ENCODE peak calls at places on chromosomes 3 and 15, in nine cellular contexts. U, F, G, B, R, A, C, O and W are unnamed samples.

GRCh38 chr3:194375473-194375872 is 5.9 kb upstream of the LRRC15 start:
- DNase-seq in U (no peak), F (no peak), G (no peak), B (no peak), R (no peak), A (no peak), C (no peak), O (no peak), W (no peak)

GRCh38 chr3:183579967-183580720 is 24.6 kb upstream of the KLHL6 start:
- DNase-seq in U (no peak), F (no peak), G (peak), B (no peak), R (no peak), A (no peak), C (peak), O (no peak), W (no peak)

GRCh38 chr3:79286882-79287281 is 480.9 kb downstream of the ROBO1 start:
- DNase-seq in U (no peak), F (no peak), G (no peak), B (no peak), R (no peak), A (no peak), C (no peak), O (no peak), W (no peak)

GRCh38 chr15:43225201-43225949 is 4.6 kb upstream of the EPB42 start:
- DNase-seq in U (no peak), F (peak), G (peak), B (no peak), R (peak), A (peak), C (peak), O (no peak), W (no peak)

GRCh38 chr3:53671192-53672021 is 174.8 kb downstream of the CHDH start:
- DNase-seq in U (no peak), F (no peak), G (no peak), B (peak), R (no peak), A (no peak), C (no peak), O (no peak), W (no peak)

GRCh38 chr3:106610362-106610997 is 741.7 kb upstream of the CBLB start:
- DNase-seq in U (no peak), F (no peak), G (no peak), B (no peak), R (no peak), A (no peak), C (peak), O (no peak), W (no peak)

GRCh38 chr3:126685041-126685440 is 19.0 kb upstream of the CHCHD6 start:
- DNase-seq in U (no peak), F (no peak), G (no peak), B (no peak), R (no peak), A (no peak), C (peak), O (no peak), W (no peak)

GRCh38 chr3:142953443-142953842 is 10.0 kb downstream of the PAQR9 start:
- DNase-seq in U (no peak), F (no peak), G (no peak), B (peak), R (no peak), A (no peak), C (no peak), O (no peak), W (no peak)

GRCh38 chr15:80106051-80106450 is 46.6 kb downstream of the ZFAND6 start:
- DNase-seq in U (no peak), F (no peak), G (no peak), B (no peak), R (no peak), A (no peak), C (peak), O (no peak), W (no peak)

GRCh38 chr3:177459397-177459796 is 262.1 kb upstream of the TBL1XR1 start:
- DNase-seq in U (no peak), F (no peak), G (peak), B (no peak), R (no peak), A (no peak), C (peak), O (no peak), W (no peak)

GRCh38 chr15:77892335-77892734 is 185.2 kb downstream of the TBC1D2B start:
- DNase-seq in U (no peak), F (no peak), G (no peak), B (no peak), R (no peak), A (no peak), C (no peak), O (peak), W (no peak)

GRCh38 chr15:32657198-32657886 is 15.8 kb downstream of the SCG5 start:
- DNase-seq in U (no peak), F (no peak), G (no peak), B (peak), R (no peak), A (no peak), C (no peak), O (no peak), W (no peak)

GRCh38 chr3:158909870-158910269 is 108.0 kb downstream of the MFSD1 start:
- DNase-seq in U (no peak), F (no peak), G (no peak), B (peak), R (no peak), A (no peak), C (no peak), O (no peak), W (no peak)

GRCh38 chr3:194487289-194488006 is 646 bp upstream of the ATP13A3 start:
- DNase-seq in U (peak), F (peak), G (peak), B (peak), R (no peak), A (no peak), C (no peak), O (peak), W (no peak)

GRCh38 chr3:120209425-120209824 is 75.6 kb downstream of the GPR156 start:
- DNase-seq in U (no peak), F (no peak), G (no peak), B (no peak), R (no peak), A (no peak), C (no peak), O (no peak), W (no peak)

GRCh38 chr3:56980798-56981390 is 79.6 kb upstream of the SPATA12 start:
- DNase-seq in U (peak), F (no peak), G (no peak), B (no peak), R (no peak), A (no peak), C (peak), O (peak), W (no peak)

GRCh38 chr15:98177950-98178848 is 217.7 kb downstream of the ARRDC4 start:
- DNase-seq in U (no peak), F (no peak), G (peak), B (no peak), R (peak), A (peak), C (peak), O (no peak), W (peak)

GRCh38 chr3:132790806-132791205 is 68.6 kb upstream of the NPHP3 start:
- DNase-seq in U (no peak), F (no peak), G (no peak), B (no peak), R (no peak), A (no peak), C (no peak), O (no peak), W (no peak)

GRCh38 chr15:25715536-25716413 is 147.4 kb downstream of the ATP10A start:
- DNase-seq in U (no peak), F (no peak), G (no peak), B (no peak), R (no peak), A (no peak), C (no peak), O (no peak), W (no peak)

GRCh38 chr3:73324203-73325155 is 263.0 kb downstream of the EBLN2 start:
- DNase-seq in U (no peak), F (no peak), G (no peak), B (no peak), R (no peak), A (no peak), C (peak), O (no peak), W (no peak)

GRCh38 chr3:96657710-96658109 is 156.7 kb upstream of the EPHA6 start:
- DNase-seq in U (no peak), F (no peak), G (no peak), B (no peak), R (no peak), A (no peak), C (no peak), O (no peak), W (no peak)

GRCh38 chr3:9673082-9673481 is 23.8 kb downstream of the MTMR14 start:
- DNase-seq in U (no peak), F (no peak), G (no peak), B (no peak), R (no peak), A (no peak), C (no peak), O (no peak), W (no peak)

GRCh38 chr3:172648736-172649135 is 62.1 kb downstream of the NCEH1 start:
- DNase-seq in U (no peak), F (no peak), G (no peak), B (peak), R (no peak), A (no peak), C (peak), O (no peak), W (no peak)

GRCh38 chr15:92962914-92963313 is 62.8 kb downstream of the CHD2 start:
- DNase-seq in U (no peak), F (no peak), G (no peak), B (no peak), R (no peak), A (no peak), C (no peak), O (no peak), W (no peak)

GRCh38 chr3:116852801-116853200 is 143.2 kb downstream of the TUSC7 start:
- DNase-seq in U (no peak), F (no peak), G (no peak), B (no peak), R (no peak), A (no peak), C (no peak), O (no peak), W (no peak)

GRCh38 chr3:59482684-59483083 is 432.9 kb upstream of the CFAP20DC start:
- DNase-seq in U (no peak), F (no peak), G (no peak), B (no peak), R (no peak), A (no peak), C (peak), O (no peak), W (no peak)

GRCh38 chr15:31301687-31301990 is 25.0 kb upstream of the KLF13 start:
- DNase-seq in U (no peak), F (no peak), G (no peak), B (peak), R (no peak), A (no peak), C (no peak), O (no peak), W (no peak)

GRCh38 chr3:131794766-131795381 is 239.9 kb downstream of the CPNE4 start:
- DNase-seq in U (no peak), F (no peak), G (peak), B (no peak), R (no peak), A (peak), C (peak), O (no peak), W (peak)